ENCODE peak calls at places on chromosomes 7 and 10, in eight cellular contexts. L, N, H, M, W, S, Y and B are unnamed samples.
A peak's percentile ranks its signal among the peaks of the same experiment; 100 is the strongest.

GRCh38 chr7:120273476-120273975 is 551 bp downstream of the KCND2 start:
- DNase-seq in L (no peak), N (peak; percentile 20), H (peak; percentile 70), M (no peak), W (peak; percentile 7), S (peak; percentile 60), Y (peak; percentile 38), B (peak; percentile 79)

GRCh38 chr10:131862548-131862947 is 38.3 kb upstream of the PPP2R2D start:
- DNase-seq in L (no peak), N (no peak), H (no peak), M (no peak), W (no peak), S (no peak), Y (no peak), B (no peak)

GRCh38 chr7:42283553-42283952 is 46.5 kb upstream of the GLI3 start:
- DNase-seq in L (no peak), N (peak; percentile 18), H (no peak), M (no peak), W (peak; percentile 91), S (no peak), Y (no peak), B (no peak)

GRCh38 chr10:68406111-68406814 is 814 bp downstream of the RUFY2 start:
- DNase-seq in L (no peak), N (peak; percentile 75), H (peak; percentile 73), M (no peak), W (peak; percentile 69), S (peak; percentile 71), Y (peak; percentile 72), B (peak; percentile 79)

GRCh38 chr10:86707505-86707904 is 39.2 kb downstream of the LDB3 start:
- DNase-seq in L (no peak), N (no peak), H (no peak), M (no peak), W (no peak), S (no peak), Y (no peak), B (no peak)

GRCh38 chr10:103472005-103472404 is 7.0 kb downstream of the CALHM3 start:
- DNase-seq in L (no peak), N (no peak), H (peak; percentile 76), M (no peak), W (no peak), S (no peak), Y (no peak), B (peak; percentile 72)

GRCh38 chr10:89646833-89647570 is 2.0 kb upstream of the PANK1 start:
- DNase-seq in L (no peak), N (no peak), H (no peak), M (no peak), W (no peak), S (no peak), Y (peak; percentile 71), B (no peak)

GRCh38 chr7:140876519-140877248 is 48.0 kb downstream of the BRAF start:
- DNase-seq in L (no peak), N (peak; percentile 73), H (peak; percentile 28), M (no peak), W (no peak), S (no peak), Y (peak; percentile 69), B (no peak)

GRCh38 chr7:3404490-3404889 is 103.4 kb downstream of the SDK1 start:
- DNase-seq in L (no peak), N (peak; percentile 43), H (no peak), M (no peak), W (no peak), S (no peak), Y (peak; percentile 75), B (no peak)

GRCh38 chr10:58590924-58591323 is 78.3 kb downstream of the BICC1 start:
- DNase-seq in L (no peak), N (peak; percentile 53), H (no peak), M (no peak), W (no peak), S (no peak), Y (no peak), B (no peak)

GRCh38 chr10:6204341-6205191 is 1.8 kb downstream of the PFKFB3 start:
- DNase-seq in L (peak; percentile 19), N (peak; percentile 78), H (no peak), M (no peak), W (peak; percentile 93), S (peak; percentile 34), Y (peak; percentile 65), B (peak; percentile 30)

GRCh38 chr7:96331775-96332174 is 9.9 kb upstream of the SLC25A13 start:
- DNase-seq in L (no peak), N (no peak), H (no peak), M (peak; percentile 50), W (no peak), S (no peak), Y (no peak), B (no peak)

GRCh38 chr10:13993169-13993568 is 337.6 kb downstream of the FRMD4A start:
- DNase-seq in L (no peak), N (peak; percentile 93), H (no peak), M (no peak), W (no peak), S (no peak), Y (peak; percentile 93), B (no peak)

GRCh38 chr10:48404646-48405045 is 98.2 kb downstream of the MAPK8 start:
- DNase-seq in L (no peak), N (peak; percentile 78), H (no peak), M (no peak), W (no peak), S (no peak), Y (peak; percentile 76), B (no peak)

GRCh38 chr7:50304911-50305621 is 550 bp downstream of the IKZF1 start:
- DNase-seq in L (no peak), N (no peak), H (peak; percentile 48), M (no peak), W (no peak), S (no peak), Y (no peak), B (peak; percentile 40)

GRCh38 chr10:86018735-86019058 is 347.9 kb downstream of the GRID1 start:
- DNase-seq in L (no peak), N (no peak), H (no peak), M (no peak), W (no peak), S (no peak), Y (no peak), B (no peak)

GRCh38 chr7:24889611-24890010 is 90.4 kb downstream of the OSBPL3 start:
- DNase-seq in L (no peak), N (no peak), H (no peak), M (no peak), W (no peak), S (no peak), Y (no peak), B (no peak)

GRCh38 chr10:4849555-4850242 is 23.7 kb downstream of the AKR1E2 start:
- DNase-seq in L (peak; percentile 81), N (peak; percentile 98), H (peak; percentile 65), M (peak; percentile 98), W (peak; percentile 73), S (peak; percentile 78), Y (peak; percentile 96), B (peak; percentile 73)

GRCh38 chr10:5611899-5612680 is 54.3 kb downstream of the ASB13 start:
- DNase-seq in L (no peak), N (no peak), H (no peak), M (no peak), W (peak; percentile 57), S (no peak), Y (no peak), B (no peak)

GRCh38 chr7:134966691-134967090 is 19.6 kb upstream of the AGBL3 start:
- DNase-seq in L (no peak), N (no peak), H (no peak), M (no peak), W (no peak), S (no peak), Y (no peak), B (no peak)

GRCh38 chr10:126902157-126902556 is 3.1 kb upstream of the DOCK1 start:
- DNase-seq in L (no peak), N (peak; percentile 63), H (no peak), M (no peak), W (peak; percentile 76), S (no peak), Y (peak; percentile 84), B (no peak)

GRCh38 chr10:77564781-77565589 is 72.6 kb downstream of the KCNMA1 start:
- DNase-seq in L (no peak), N (no peak), H (no peak), M (no peak), W (peak; percentile 96), S (no peak), Y (no peak), B (no peak)

GRCh38 chr7:105905209-105905910 is 29.0 kb upstream of the ATXN7L1 start:
- DNase-seq in L (no peak), N (no peak), H (no peak), M (no peak), W (no peak), S (no peak), Y (no peak), B (no peak)

GRCh38 chr10:114508376-114508775 is 104.1 kb upstream of the AFAP1L2 start:
- DNase-seq in L (no peak), N (no peak), H (no peak), M (no peak), W (no peak), S (no peak), Y (no peak), B (no peak)

GRCh38 chr7:43537765-43538403 is 45.0 kb upstream of the STK17A start:
- DNase-seq in L (no peak), N (peak; percentile 46), H (no peak), M (no peak), W (peak; percentile 64), S (no peak), Y (no peak), B (no peak)

GRCh38 chr7:49001610-49002033 is 77.3 kb downstream of the CDC14C start:
- DNase-seq in L (peak; percentile 2), N (peak; percentile 0), H (peak; percentile 41), M (no peak), W (peak; percentile 4), S (no peak), Y (peak; percentile 2), B (peak; percentile 47)

GRCh38 chr10:69866688-69867461 is 65.2 kb downstream of the COL13A1 start:
- DNase-seq in L (no peak), N (peak; percentile 87), H (no peak), M (no peak), W (peak; percentile 17), S (no peak), Y (peak; percentile 89), B (no peak)

GRCh38 chr10:19749185-19749729 is 67.0 kb upstream of the PLXDC2 start:
- DNase-seq in L (no peak), N (peak; percentile 46), H (no peak), M (no peak), W (no peak), S (no peak), Y (peak; percentile 93), B (no peak)

GRCh38 chr10:81179805-81180452 is 642.2 kb downstream of the SH2D4B start:
- DNase-seq in L (no peak), N (no peak), H (peak; percentile 35), M (no peak), W (no peak), S (no peak), Y (no peak), B (peak; percentile 27)

GRCh38 chr10:124686707-124687376 is 57.3 kb downstream of the FAM53B start:
- DNase-seq in L (no peak), N (no peak), H (no peak), M (no peak), W (no peak), S (peak; percentile 85), Y (no peak), B (no peak)

GRCh38 chr7:15764010-15764409 is 77.5 kb upstream of the MEOX2 start:
- DNase-seq in L (no peak), N (no peak), H (no peak), M (no peak), W (no peak), S (no peak), Y (no peak), B (no peak)

GRCh38 chr10:11782793-11783557 is 40.2 kb upstream of the PROSER2 start:
- DNase-seq in L (peak; percentile 8), N (peak; percentile 74), H (peak; percentile 72), M (no peak), W (no peak), S (no peak), Y (peak; percentile 71), B (peak; percentile 80)

GRCh38 chr7:34153680-34154270 is 248.4 kb downstream of the BMPER start:
- DNase-seq in L (no peak), N (peak; percentile 38), H (no peak), M (no peak), W (no peak), S (no peak), Y (peak; percentile 35), B (no peak)

GRCh38 chr10:46306550-46307184 is 19.9 kb downstream of the ANTXRL start:
- DNase-seq in L (no peak), N (no peak), H (no peak), M (no peak), W (no peak), S (no peak), Y (no peak), B (no peak)